ENCODE peak calls at places on chromosomes 4 and X, in four cellular contexts. K, I, B and E are unnamed samples.

GRCh38 chrX:51476930-51477329 is 19.5 kb downstream of the NUDT11 start:
- DNase-seq in K (no peak), I (no peak), B (no peak), E (no peak)

GRCh38 chrX:75107863-75108509 is 48.1 kb downstream of the ABCB7 start:
- DNase-seq in K (no peak), I (no peak), B (no peak), E (no peak)

GRCh38 chr4:94634266-94634665 is 123.5 kb upstream of the BMPR1B start:
- DNase-seq in K (no peak), I (no peak), B (no peak), E (no peak)

GRCh38 chr4:180923476-180923875 is 1319.7 kb upstream of the TENM3 start:
- DNase-seq in K (no peak), I (no peak), B (no peak), E (no peak)

GRCh38 chr4:22483551-22483981 is 32.3 kb downstream of the ADGRA3 start:
- DNase-seq in K (no peak), I (no peak), B (no peak), E (no peak)

GRCh38 chrX:39855748-39856129 is 242.0 kb downstream of the BCOR start:
- DNase-seq in K (peak), I (no peak), B (no peak), E (no peak)

GRCh38 chr4:176635372-176636261 is 157.1 kb downstream of the VEGFC start:
- DNase-seq in K (no peak), I (no peak), B (no peak), E (no peak)

GRCh38 chrX:12814434-12814833 is 23.2 kb downstream of the PRPS2 start:
- DNase-seq in K (no peak), I (peak), B (peak), E (no peak)

GRCh38 chr4:101417046-101417445 is 69.7 kb upstream of the PPP3CA start:
- DNase-seq in K (no peak), I (no peak), B (no peak), E (no peak)

GRCh38 chr4:184007891-184008290 is 102.8 kb downstream of the STOX2 start:
- DNase-seq in K (no peak), I (no peak), B (no peak), E (no peak)

GRCh38 chrX:10769165-10769564 is 148.8 kb upstream of the MID1 start:
- DNase-seq in K (peak), I (peak), B (no peak), E (peak)

GRCh38 chrX:14027031-14027430 is 2.7 kb downstream of the GEMIN8 start:
- DNase-seq in K (no peak), I (no peak), B (no peak), E (no peak)

GRCh38 chr4:26051278-26051677 is 137.3 kb downstream of the SMIM20 start:
- DNase-seq in K (no peak), I (peak), B (no peak), E (no peak)

GRCh38 chrX:6021316-6022091 is 207.2 kb downstream of the NLGN4X start:
- DNase-seq in K (no peak), I (peak), B (peak), E (no peak)

GRCh38 chr4:177405508-177405907 is 36.7 kb downstream of the AGA start:
- DNase-seq in K (no peak), I (no peak), B (no peak), E (no peak)

GRCh38 chr4:116537828-116538227 is 547.5 kb downstream of the TRAM1L1 start:
- DNase-seq in K (no peak), I (no peak), B (no peak), E (no peak)

GRCh38 chr4:53717064-53717549 is 125.8 kb upstream of the LNX1 start:
- DNase-seq in K (no peak), I (no peak), B (no peak), E (no peak)

GRCh38 chrX:113384628-113385027 is 544.0 kb upstream of the AMOT start:
- DNase-seq in K (no peak), I (no peak), B (no peak), E (no peak)

GRCh38 chr4:23789765-23790164 is 100.1 kb downstream of the PPARGC1A start:
- DNase-seq in K (no peak), I (no peak), B (peak), E (no peak)

GRCh38 chrX:122113896-122114295 is 1066.5 kb downstream of the GLUD2 start:
- DNase-seq in K (no peak), I (no peak), B (no peak), E (no peak)

GRCh38 chr4:78059938-78060337 is 2.8 kb downstream of the FRAS1 start:
- DNase-seq in K (no peak), I (no peak), B (no peak), E (no peak)

GRCh38 chrX:136588060-136588459 is 56.0 kb downstream of the VGLL1 start:
- DNase-seq in K (no peak), I (no peak), B (no peak), E (no peak)

GRCh38 chrX:153405426-153405825 is 4.3 kb upstream of the PNMA6E start:
- DNase-seq in K (no peak), I (no peak), B (no peak), E (no peak)

GRCh38 chr4:45072981-45073380 is 346.6 kb upstream of the GNPDA2 start:
- DNase-seq in K (no peak), I (no peak), B (no peak), E (no peak)

DNA sequence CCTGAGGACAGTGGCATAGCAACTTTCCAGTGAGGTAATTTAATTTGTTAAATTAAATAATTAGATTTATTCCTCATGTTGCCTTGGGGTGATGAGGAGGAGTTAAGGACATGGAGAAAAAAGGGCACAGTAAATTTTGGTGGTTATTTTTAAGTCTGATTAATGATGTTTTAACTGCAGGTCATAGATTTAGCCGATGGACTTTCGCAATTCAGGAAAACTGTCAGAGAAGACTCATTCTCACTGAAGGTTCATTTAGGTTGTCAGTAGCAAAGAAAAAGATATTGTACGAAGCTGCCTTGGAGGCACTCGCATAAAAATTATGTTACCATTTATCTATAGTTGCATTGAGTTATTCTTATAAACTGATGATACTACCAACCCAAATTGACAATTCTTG is 164.2 kb upstream of the PITX2 start:
- DNase-seq in K (no peak), I (no peak), B (no peak), E (no peak)
- TF ChIP-seq JUND in K (no peak), I (no peak), B (no peak), E (no peak)

GRCh38 chrX:44306336-44306735 is 37.1 kb downstream of the EFHC2 start:
- DNase-seq in K (no peak), I (no peak), B (no peak), E (peak)
- TF ChIP-seq JUND in K (no peak), I (no peak), B (no peak), E (no peak)

GRCh38 chr4:40245794-40246546 is 49.1 kb downstream of the RHOH start:
- DNase-seq in K (no peak), I (no peak), B (no peak), E (no peak)
- TF ChIP-seq JUND in K (no peak), I (no peak), B (no peak), E (no peak)

GRCh38 chrX:24498975-24499374 is 33.9 kb downstream of the PDK3 start:
- DNase-seq in K (no peak), I (peak), B (no peak), E (peak)
- TF ChIP-seq JUND in K (no peak), I (no peak), B (no peak), E (no peak)

GRCh38 chr4:137082051-137082450 is 450.2 kb downstream of the PCDH18 start:
- DNase-seq in K (no peak), I (peak), B (no peak), E (no peak)

GRCh38 chr4:137083571-137083970 is 448.7 kb downstream of the PCDH18 start:
- DNase-seq in K (no peak), I (no peak), B (no peak), E (no peak)
- TF ChIP-seq JUND in K (no peak), I (no peak), B (no peak), E (no peak)

DNA sequence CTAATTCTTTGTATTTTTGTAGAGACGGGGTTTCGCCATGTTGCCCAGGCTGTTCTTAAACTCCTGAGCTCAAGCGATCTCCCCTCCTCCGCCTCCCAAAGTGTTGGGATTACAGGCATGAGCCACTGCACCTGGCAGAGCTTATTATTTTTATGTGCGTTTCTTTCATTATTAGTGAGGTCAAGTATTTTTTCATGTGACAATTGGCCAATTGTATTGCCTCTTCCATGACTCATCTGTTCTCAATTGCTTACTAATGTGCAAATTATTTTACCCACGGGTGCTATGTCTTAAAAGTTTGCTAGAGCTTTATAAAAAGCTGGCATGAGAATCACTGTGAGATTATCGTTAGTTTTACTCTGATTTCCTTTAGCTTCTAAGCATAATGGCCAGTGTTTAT is 13.0 kb upstream of the ARX start:
- DNase-seq in K (no peak), I (no peak), B (no peak), E (no peak)
- TF ChIP-seq JUND in K (peak), I (no peak), B (no peak), E (no peak)

DNA sequence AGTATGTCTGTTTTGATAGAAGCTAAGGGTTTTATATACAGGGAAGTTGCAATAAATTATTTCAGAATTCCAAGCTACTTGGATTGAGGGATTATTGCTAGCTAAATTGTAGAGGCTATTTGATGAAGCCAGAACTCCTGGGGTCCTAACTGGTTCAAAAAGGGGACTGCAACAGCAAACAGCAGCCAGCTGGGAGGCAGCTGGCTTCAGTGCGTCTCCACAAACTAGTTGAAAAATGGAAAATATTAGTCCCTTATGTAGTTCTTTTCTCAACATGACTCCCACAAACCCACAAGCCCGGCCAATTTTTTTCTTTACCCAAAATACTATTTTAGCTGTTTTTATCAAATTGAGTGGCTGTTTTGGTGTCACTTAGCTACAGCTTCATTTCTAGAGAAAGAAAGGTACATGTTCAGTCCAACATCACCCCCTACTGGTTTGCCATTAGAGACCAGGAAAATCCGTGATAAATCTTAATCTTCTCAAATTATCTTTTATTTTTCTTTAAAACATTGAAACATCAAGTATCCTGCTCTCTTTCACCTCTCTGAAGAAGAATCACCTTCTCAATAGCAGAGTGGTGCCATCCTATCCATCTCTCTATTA is 97.2 kb downstream of the GUCY2F start:
- DNase-seq in K (no peak), I (no peak), B (no peak), E (peak)
- TF ChIP-seq JUND in K (no peak), I (no peak), B (no peak), E (no peak)

GRCh38 chr4:119300072-119300387 is 21.9 kb downstream of the FABP2 start:
- DNase-seq in K (no peak), I (peak), B (no peak), E (peak)
- TF ChIP-seq JUND in K (no peak), I (no peak), B (no peak), E (no peak)

DNA sequence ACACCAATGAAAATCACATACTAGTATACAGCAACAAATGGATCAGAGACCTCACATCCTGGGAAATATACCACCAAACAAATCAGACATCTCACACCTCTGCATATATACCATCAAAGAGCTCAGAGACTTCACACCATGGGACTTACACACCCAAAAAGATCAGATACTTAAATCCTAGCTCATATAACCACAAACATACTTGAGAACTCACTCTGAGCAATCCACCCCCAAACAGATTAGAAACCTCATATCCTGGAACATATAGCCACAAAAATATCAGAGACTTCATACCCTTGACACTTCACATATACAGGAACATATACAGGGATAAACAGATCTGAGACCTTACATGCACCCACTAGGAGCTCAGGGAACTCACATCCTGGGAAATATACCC is 32.1 kb downstream of the SUV39H1 start:
- DNase-seq in K (no peak), I (no peak), B (no peak), E (no peak)
- TF ChIP-seq JUND in K (no peak), I (no peak), B (no peak), E (no peak)